ENCODE peak calls at places on chromosome 22, in eight cellular contexts. One of them, this sample, is unnamed. For H3K4me1, the result is how much of the 10 kb centered on the place peaks cover.

GRCh38 chr22:48415535-48415934 is 1412.1 kb downstream of the BRD1 start:
- DNase-seq in testis: no peak
- DNase-seq in OCI-LY7: no peak
- DNase-seq in A673: no peak
- DNase-seq in PC-3: no peak
- DNase-seq in Peyer's patch: peak
- DNase-seq in kidney: no peak
- DNase-seq in psoas muscle: no peak
- DNase-seq in this sample: no peak

GRCh38 chr22:40525250-40525884 is 111.2 kb downstream of the MRTFA start:
- DNase-seq in OCI-LY7: peak
- DNase-seq in kidney: no peak
- DNase-seq in PC-3: peak
- DNase-seq in testis: peak
- DNase-seq in psoas muscle: peak
- DNase-seq in A673: peak
- DNase-seq in Peyer's patch: peak
- DNase-seq in this sample: no peak

GRCh38 chr22:45131749-45132148 is 32.0 kb upstream of the NUP50 start:
- DNase-seq in testis: no peak
- DNase-seq in OCI-LY7: no peak
- DNase-seq in kidney: no peak
- DNase-seq in Peyer's patch: peak
- DNase-seq in A673: no peak
- DNase-seq in PC-3: no peak
- DNase-seq in psoas muscle: peak
- DNase-seq in this sample: no peak

GRCh38 chr22:49023879-49024774 is 803.5 kb downstream of the BRD1 start:
- DNase-seq in Peyer's patch: no peak
- DNase-seq in kidney: peak
- DNase-seq in psoas muscle: peak
- DNase-seq in PC-3: no peak
- DNase-seq in OCI-LY7: no peak
- DNase-seq in testis: no peak
- DNase-seq in A673: no peak
- DNase-seq in this sample: no peak

GRCh38 chr22:39994566-39995345 is at the start of gene FAM83F:
- DNase-seq in psoas muscle: no peak
- DNase-seq in A673: no peak
- DNase-seq in Peyer's patch: peak
- DNase-seq in kidney: peak
- DNase-seq in PC-3: peak
- DNase-seq in testis: peak
- DNase-seq in OCI-LY7: no peak
- DNase-seq in this sample: no peak

GRCh38 chr22:39746600-39747262 is 146.8 kb downstream of the ENTHD1 start:
- DNase-seq in kidney: no peak
- DNase-seq in A673: no peak
- DNase-seq in PC-3: no peak
- DNase-seq in Peyer's patch: no peak
- DNase-seq in testis: no peak
- DNase-seq in OCI-LY7: no peak
- DNase-seq in psoas muscle: no peak
- DNase-seq in this sample: no peak

GRCh38 chr22:49209452-49210195 is 618.0 kb downstream of the BRD1 start:
- DNase-seq in psoas muscle: no peak
- DNase-seq in PC-3: no peak
- DNase-seq in testis: no peak
- DNase-seq in A673: peak
- DNase-seq in kidney: peak
- DNase-seq in OCI-LY7: no peak
- DNase-seq in Peyer's patch: peak
- DNase-seq in this sample: no peak

GRCh38 chr22:20566420-20567260 is 59.2 kb downstream of the MED15 start:
- DNase-seq in testis: no peak
- DNase-seq in A673: no peak
- DNase-seq in psoas muscle: peak
- DNase-seq in kidney: no peak
- DNase-seq in OCI-LY7: no peak
- DNase-seq in Peyer's patch: peak
- DNase-seq in PC-3: peak
- DNase-seq in this sample: peak

GRCh38 chr22:48944756-48945620 is 882.7 kb downstream of the BRD1 start:
- DNase-seq in psoas muscle: no peak
- DNase-seq in Peyer's patch: peak
- DNase-seq in kidney: no peak
- DNase-seq in A673: no peak
- DNase-seq in PC-3: no peak
- DNase-seq in OCI-LY7: no peak
- DNase-seq in testis: peak
- DNase-seq in this sample: no peak

GRCh38 chr22:37080838-37081237 is 28.7 kb downstream of the TMPRSS6 start:
- DNase-seq in PC-3: no peak
- DNase-seq in psoas muscle: no peak
- DNase-seq in A673: no peak
- DNase-seq in testis: no peak
- DNase-seq in Peyer's patch: no peak
- DNase-seq in kidney: no peak
- DNase-seq in OCI-LY7: peak
- DNase-seq in this sample: peak

GRCh38 chr22:24437820-24438328 is 10.5 kb downstream of the ADORA2A start:
- DNase-seq in Peyer's patch: peak
- DNase-seq in A673: peak
- DNase-seq in testis: no peak
- DNase-seq in kidney: peak
- DNase-seq in psoas muscle: no peak
- DNase-seq in OCI-LY7: peak
- DNase-seq in PC-3: peak
- DNase-seq in this sample: no peak

GRCh38 chr22:49823289-49824045 is 4.2 kb downstream of the BRD1 start:
- DNase-seq in PC-3: no peak
- DNase-seq in kidney: no peak
- DNase-seq in psoas muscle: peak
- DNase-seq in Peyer's patch: no peak
- DNase-seq in OCI-LY7: no peak
- DNase-seq in testis: no peak
- DNase-seq in A673: no peak
- DNase-seq in this sample: no peak

GRCh38 chr22:49332691-49333090 is 495.0 kb downstream of the BRD1 start:
- DNase-seq in testis: no peak
- DNase-seq in kidney: no peak
- DNase-seq in Peyer's patch: no peak
- DNase-seq in psoas muscle: peak
- DNase-seq in OCI-LY7: no peak
- DNase-seq in PC-3: no peak
- DNase-seq in A673: no peak
- DNase-seq in this sample: no peak

DNA sequence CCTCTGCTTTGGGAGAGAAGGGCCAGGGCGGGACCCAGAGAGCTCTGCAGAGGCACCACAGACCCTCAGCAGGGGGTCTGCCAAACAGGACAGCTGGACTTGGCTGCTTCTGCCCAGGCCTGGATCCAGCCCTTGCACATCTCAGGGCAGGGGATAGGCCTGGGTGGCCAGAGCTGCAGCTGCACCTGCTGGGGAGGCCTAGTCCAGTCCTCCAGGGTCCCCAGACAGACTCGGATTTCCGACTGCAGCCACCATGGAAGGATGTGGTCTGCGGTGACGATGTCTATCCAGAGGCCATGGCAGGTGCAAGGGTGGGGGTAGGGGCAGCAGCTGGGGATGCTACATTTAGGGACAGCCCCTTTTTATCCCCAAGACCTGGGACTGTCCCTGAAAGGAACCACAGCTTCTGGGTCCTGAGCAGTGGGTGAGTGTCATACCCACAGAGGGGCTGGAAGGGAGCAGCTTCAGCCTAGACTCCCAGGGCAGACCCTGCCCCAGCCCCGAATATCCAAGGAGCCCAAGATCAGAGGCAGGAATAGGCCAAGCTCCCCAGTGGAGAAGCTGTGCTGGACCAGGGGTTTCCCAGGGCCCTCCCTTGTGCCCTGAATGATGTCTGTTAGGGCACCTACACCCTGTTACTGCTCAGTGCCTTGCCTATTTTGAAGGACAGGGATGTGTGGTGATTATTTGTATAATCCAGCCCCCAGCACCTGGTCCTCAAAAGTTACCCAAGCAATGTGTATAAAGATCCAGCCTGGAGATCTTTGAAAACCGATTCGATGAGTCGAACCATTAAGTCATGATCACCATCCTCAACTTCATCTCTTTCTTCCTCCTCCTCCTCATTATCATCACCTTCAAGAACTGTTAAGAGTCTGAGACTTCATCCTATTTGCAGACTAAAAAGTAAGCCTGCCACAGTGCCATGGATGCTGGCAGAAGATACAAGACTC is 2.5 kb upstream of the IGLL5 start:
- DNase-seq in Peyer's patch: peak
- DNase-seq in testis: no peak
- DNase-seq in A673: no peak
- DNase-seq in OCI-LY7: peak
- DNase-seq in kidney: peak
- DNase-seq in psoas muscle: no peak
- DNase-seq in PC-3: no peak
- DNase-seq in this sample: no peak
- H3K27ac ChIP-seq in Peyer's patch: no peak
- H3K27ac ChIP-seq in testis: no peak
- H3K27ac ChIP-seq in A673: no peak
- H3K27ac ChIP-seq in OCI-LY7: peak
- H3K27ac ChIP-seq in kidney: no peak
- H3K27ac ChIP-seq in psoas muscle: no peak
- H3K27ac ChIP-seq in PC-3: no peak
- H3K27ac ChIP-seq in this sample: no peak

GRCh38 chr22:43922123-43922522 is 1.5 kb upstream of the PNPLA3 start:
- DNase-seq in testis: no peak
- DNase-seq in psoas muscle: no peak
- DNase-seq in Peyer's patch: no peak
- DNase-seq in PC-3: no peak
- DNase-seq in kidney: no peak
- DNase-seq in OCI-LY7: no peak
- DNase-seq in A673: no peak
- DNase-seq in this sample: no peak

GRCh38 chr22:43925433-43926348 is 2.1 kb downstream of the PNPLA3 start:
- DNase-seq in PC-3: no peak
- DNase-seq in Peyer's patch: no peak
- DNase-seq in kidney: no peak
- DNase-seq in psoas muscle: peak
- DNase-seq in testis: no peak
- DNase-seq in A673: peak
- DNase-seq in OCI-LY7: no peak
- DNase-seq in this sample: peak

GRCh38 chr22:43923191-43923590 is 414 bp upstream of the PNPLA3 start:
- DNase-seq in kidney: no peak
- DNase-seq in Peyer's patch: no peak
- DNase-seq in PC-3: no peak
- DNase-seq in testis: no peak
- DNase-seq in psoas muscle: no peak
- DNase-seq in A673: no peak
- DNase-seq in OCI-LY7: no peak
- DNase-seq in this sample: no peak

GRCh38 chr22:43926349-43926710 is 2.7 kb downstream of the PNPLA3 start:
- DNase-seq in PC-3: no peak
- DNase-seq in Peyer's patch: no peak
- DNase-seq in OCI-LY7: no peak
- DNase-seq in psoas muscle: no peak
- DNase-seq in testis: no peak
- DNase-seq in A673: no peak
- DNase-seq in kidney: no peak
- DNase-seq in this sample: peak

DNA sequence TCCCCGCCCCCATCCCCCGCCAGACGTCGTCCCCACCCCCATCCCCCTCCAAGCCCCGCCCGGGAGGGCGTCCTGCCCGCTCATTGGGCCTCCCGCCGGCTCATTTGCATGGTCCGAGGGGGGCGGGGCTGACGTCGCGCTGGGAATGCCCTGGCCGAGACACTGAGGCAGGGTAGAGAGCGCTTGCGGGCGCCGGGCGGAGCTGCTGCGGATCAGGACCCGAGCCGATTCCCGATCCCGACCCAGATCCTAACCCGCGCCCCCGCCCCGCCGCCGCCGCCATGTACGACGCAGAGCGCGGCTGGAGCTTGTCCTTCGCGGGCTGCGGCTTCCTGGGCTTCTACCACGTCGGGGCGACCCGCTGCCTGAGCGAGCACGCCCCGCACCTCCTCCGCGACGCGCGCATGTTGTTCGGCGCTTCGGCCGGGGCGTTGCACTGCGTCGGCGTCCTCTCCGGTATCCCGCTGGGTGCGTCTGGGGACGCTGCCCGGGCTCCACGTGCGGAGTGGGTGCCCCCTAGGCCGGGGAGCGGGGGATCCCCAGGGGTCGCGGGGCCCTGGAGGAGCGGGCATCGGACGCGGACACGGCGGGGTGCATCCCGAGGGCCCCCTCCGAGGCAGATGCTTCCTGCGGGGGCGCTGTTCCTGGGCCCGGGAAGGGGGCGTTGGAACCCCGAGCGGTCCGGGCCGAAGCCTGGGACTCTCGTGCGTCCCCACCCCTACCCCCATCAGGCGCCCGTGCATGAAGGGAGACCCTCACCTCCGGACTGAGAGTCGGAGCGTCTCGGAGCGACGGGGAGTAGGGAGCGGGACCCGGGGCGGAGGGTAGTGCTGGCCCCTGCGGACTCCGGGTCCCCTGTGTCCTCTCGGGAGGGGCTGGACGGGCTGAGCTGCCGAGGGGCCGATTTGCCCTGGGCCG is at the start of gene PNPLA3:
- DNase-seq in testis: peak
- DNase-seq in Peyer's patch: peak
- DNase-seq in kidney: peak
- DNase-seq in OCI-LY7: no peak
- DNase-seq in A673: peak
- DNase-seq in PC-3: peak
- DNase-seq in psoas muscle: peak
- DNase-seq in this sample: peak
- TF ChIP-seq CTCF in testis: no peak
- TF ChIP-seq CTCF in Peyer's patch: no peak
- TF ChIP-seq CTCF in kidney: no peak
- TF ChIP-seq CTCF in OCI-LY7: no peak
- TF ChIP-seq CTCF in A673: peak
- TF ChIP-seq CTCF in PC-3: no peak
- TF ChIP-seq CTCF in psoas muscle: no peak
- TF ChIP-seq CTCF in this sample: peak

GRCh38 chr22:46625113-46625842 is 5.1 kb downstream of the GRAMD4 start:
- DNase-seq in OCI-LY7: no peak
- DNase-seq in psoas muscle: no peak
- DNase-seq in A673: no peak
- DNase-seq in testis: no peak
- DNase-seq in Peyer's patch: no peak
- DNase-seq in kidney: peak
- DNase-seq in PC-3: no peak
- DNase-seq in this sample: no peak
- H3K4me1 ChIP-seq in OCI-LY7: under half
- H3K4me1 ChIP-seq in psoas muscle: under half
- H3K4me1 ChIP-seq in A673: under half
- H3K4me1 ChIP-seq in testis: under half
- H3K4me1 ChIP-seq in Peyer's patch: under half
- H3K4me1 ChIP-seq in kidney: under half
- H3K4me1 ChIP-seq in PC-3: under half
- H3K4me1 ChIP-seq in this sample: under half

DNA sequence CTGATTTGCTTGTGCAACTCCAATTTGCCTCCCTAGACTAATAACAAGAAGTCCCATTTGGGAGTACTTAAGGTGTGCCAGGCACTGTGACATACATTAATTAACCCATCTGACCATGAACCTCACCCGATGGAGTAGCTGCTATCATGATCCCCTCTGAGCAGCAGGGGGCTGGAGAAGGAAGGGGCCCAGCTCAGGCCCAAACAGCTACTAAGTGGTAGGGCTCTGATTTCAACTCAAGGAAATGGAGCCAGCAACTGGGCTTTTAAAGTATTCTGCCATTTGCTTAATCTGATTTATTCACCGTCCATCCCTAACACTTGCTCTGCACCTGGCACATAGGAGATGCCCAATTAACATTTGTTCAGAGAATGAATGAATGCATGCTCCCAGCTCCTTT is 1.2 kb downstream of the CRYBB1 start:
- DNase-seq in testis: no peak
- DNase-seq in psoas muscle: no peak
- DNase-seq in PC-3: no peak
- DNase-seq in OCI-LY7: peak
- DNase-seq in A673: no peak
- DNase-seq in kidney: no peak
- DNase-seq in Peyer's patch: no peak
- DNase-seq in this sample: no peak
- H3K27ac ChIP-seq in testis: no peak
- H3K27ac ChIP-seq in psoas muscle: no peak
- H3K27ac ChIP-seq in PC-3: no peak
- H3K27ac ChIP-seq in OCI-LY7: no peak
- H3K27ac ChIP-seq in A673: no peak
- H3K27ac ChIP-seq in kidney: no peak
- H3K27ac ChIP-seq in Peyer's patch: no peak
- H3K27ac ChIP-seq in this sample: no peak

This sample was measured in foreskin keratinocyte.